ENCODE peak calls at places on chromosomes 16 and 17, in four cellular contexts. F is neural progenitor cell, I is GM23248, X is IMR-90. C is an unnamed sample.

GRCh38 chr17:59825533-59826316 is 67.0 kb downstream of the TUBD1 start:
- DNase-seq in F (no peak), I (peak; percentile 87), X (peak; percentile 90), C (peak; percentile 85)

GRCh38 chr17:303161-303560 is 49.4 kb downstream of the RPH3AL start:
- DNase-seq in F (no peak), I (no peak), X (no peak), C (no peak)

GRCh38 chr17:41308918-41309359 is at the start of gene KRTAP16-1:
- DNase-seq in F (no peak), I (no peak), X (no peak), C (no peak)

GRCh38 chr17:77435272-77436057 is 294.7 kb downstream of the SEC14L1 start:
- DNase-seq in F (peak; percentile 78), I (no peak), X (no peak), C (no peak)

GRCh38 chr17:13099079-13099478 is 81.3 kb upstream of the ELAC2 start:
- DNase-seq in F (peak; percentile 16), I (no peak), X (no peak), C (no peak)

GRCh38 chr16:12356622-12357365 is 380.3 kb downstream of the SNX29 start:
- DNase-seq in F (no peak), I (no peak), X (no peak), C (no peak)

GRCh38 chr17:4490109-4490591 is 8.5 kb upstream of the SPNS2 start:
- DNase-seq in F (no peak), I (no peak), X (no peak), C (no peak)

GRCh38 chr17:39776267-39776666 is 38.5 kb downstream of the GRB7 start:
- DNase-seq in F (no peak), I (no peak), X (no peak), C (no peak)

DNA sequence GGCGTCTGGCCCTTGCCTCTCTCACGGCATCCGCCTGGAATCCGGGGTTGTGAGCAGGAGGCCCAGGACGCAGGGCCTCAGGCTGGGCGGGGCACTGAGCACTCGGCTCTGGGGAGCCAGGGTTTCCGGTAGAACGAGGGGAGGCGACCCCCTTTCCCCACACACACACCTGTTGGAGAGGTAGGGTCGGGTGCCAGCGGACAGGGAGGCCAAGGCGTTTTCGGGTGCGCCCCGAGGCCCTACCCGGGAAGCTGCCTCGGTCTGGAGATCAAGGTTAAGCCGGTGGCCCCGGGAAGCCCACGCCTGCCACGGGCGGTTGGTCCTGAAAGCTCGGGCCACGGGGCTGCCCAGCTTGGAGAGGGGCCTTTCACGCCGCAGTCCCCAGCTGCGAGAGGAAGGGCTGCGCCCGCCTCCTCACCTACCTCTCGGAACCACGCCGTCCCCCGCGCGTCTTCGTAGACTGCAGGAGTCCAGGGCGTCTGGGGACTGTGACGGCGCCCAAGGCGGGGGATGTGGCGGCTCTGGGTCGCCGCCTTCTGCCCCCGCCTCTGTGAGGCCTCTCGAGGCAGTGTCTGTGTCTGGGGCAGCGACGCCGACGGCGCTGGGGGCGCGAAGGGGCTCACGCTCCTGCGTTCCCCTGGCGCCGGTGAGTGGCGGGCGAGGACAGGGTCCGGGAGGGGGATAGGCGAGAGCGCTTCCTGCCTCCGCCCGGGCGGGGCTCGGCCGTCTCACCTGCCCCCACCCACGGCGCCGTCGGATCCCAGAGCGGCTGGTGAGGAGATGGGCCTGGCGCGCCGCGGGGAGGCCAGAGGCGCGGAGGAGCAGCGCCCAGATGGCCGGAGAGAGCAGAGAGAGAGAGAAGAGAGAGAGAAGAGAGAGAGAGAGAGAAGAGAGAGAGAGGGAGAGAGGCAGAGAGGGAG is 20.3 kb upstream of the HOXB9 start:
- DNase-seq in F (peak; percentile 42), I (no peak), X (no peak), C (no peak)
- H3K27me3 ChIP-seq in F (peaks cover 100% of the 10 kb centered on the region), I (peaks cover 86% of the 10 kb centered on the region), X (peaks cover 72% of the 10 kb centered on the region), C (peaks cover 78% of the 10 kb centered on the region)

GRCh38 chr17:74149597-74150427 is 53.7 kb upstream of the RPL38 start:
- DNase-seq in F (no peak), I (no peak), X (no peak), C (no peak)
- H3K36me3 ChIP-seq in F (no peaks in the 10 kb centered on the region), I (no peaks in the 10 kb centered on the region), X (no peaks in the 10 kb centered on the region), C (no peaks in the 10 kb centered on the region)

GRCh38 chr16:75486666-75487313 is 8.5 kb downstream of the CHST6 start:
- DNase-seq in F (no peak), I (no peak), X (no peak), C (no peak)
- H3K9ac ChIP-seq in F (no peak overlapping the region), I (no peak overlapping the region), X (no peak overlapping the region), C (no peak overlapping the region)

GRCh38 chr17:8053600-8053999 is 14.7 kb downstream of the ALOX15B start:
- DNase-seq in F (no peak), I (no peak), X (no peak), C (no peak)

GRCh38 chr17:8052256-8053252 is 13.7 kb downstream of the ALOX15B start:
- DNase-seq in F (no peak), I (no peak), X (no peak), C (no peak)

GRCh38 chr17:8048236-8048635 is 9.4 kb downstream of the ALOX15B start:
- DNase-seq in F (no peak), I (no peak), X (no peak), C (no peak)

GRCh38 chr17:8048736-8049135 is 9.9 kb downstream of the ALOX15B start:
- DNase-seq in F (no peak), I (no peak), X (no peak), C (no peak)

DNA sequence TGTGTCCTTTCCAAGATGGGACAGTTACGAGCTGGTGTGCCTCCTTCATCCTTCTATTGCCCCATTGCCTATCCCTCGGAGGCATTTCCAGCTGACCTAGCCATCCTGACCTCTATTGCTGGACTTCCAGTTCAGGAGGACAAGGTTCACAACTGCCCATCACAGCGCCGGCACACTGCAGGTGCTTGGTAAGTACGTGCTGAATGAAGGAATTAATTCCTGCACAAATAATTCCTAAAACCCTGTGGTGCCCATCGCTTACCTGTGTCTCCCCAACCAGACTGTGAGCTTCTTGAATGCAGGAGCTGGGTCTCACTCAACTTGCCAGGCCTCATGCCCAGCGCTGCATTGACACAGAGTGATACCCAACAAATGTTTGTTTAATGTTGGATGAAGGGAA is 13.0 kb downstream of the ALOX15B start:
- DNase-seq in F (no peak), I (no peak), X (no peak), C (no peak)
- H3K27me3 ChIP-seq in F (peaks cover 25% of the 10 kb centered on the region), I (peaks cover under 1% of the 10 kb centered on the region), X (peaks cover 48% of the 10 kb centered on the region), C (peaks cover 24% of the 10 kb centered on the region)